ENCODE peak calls at places on chromosomes 11 and 22, in seven cellular contexts. M is ureter; T is Kasumi-1; R is astrocyte of the spinal cord; N is stimulated activated effector memory CD8-positive, alpha-beta T cell treated with anti-CD3 and anti-CD28 coated beads, Interleukin-12 subunit alpha, Interleukin-12 subunit beta, amount 100 ng/mL, for 72 hours; H is nucleus accumbens; W is M059J. V is an unnamed sample.
A peak's percentile ranks its signal among the peaks of the same experiment; 100 is the strongest.

GRCh38 chr11:113689711-113690618 is 16.1 kb downstream of the TMPRSS5 start:
- DNase-seq in W (no peak), R (no peak), M (no peak), N (no peak), H (no peak), T (no peak), V (no peak)

GRCh38 chr11:83979593-83979992 is 693.4 kb upstream of the CCDC90B start:
- DNase-seq in T (no peak), N (no peak), M (no peak), H (no peak), W (no peak), R (no peak), V (no peak)

GRCh38 chr22:41648431-41648830 is 27.3 kb downstream of the XRCC6 start:
- DNase-seq in M (no peak), N (no peak), W (no peak), R (no peak), H (no peak), T (no peak), V (no peak)

GRCh38 chr11:69138265-69138664 is 17.5 kb upstream of the SMIM38 start:
- DNase-seq in R (peak; percentile 73), H (no peak), T (no peak), W (peak; percentile 62), M (no peak), N (no peak), V (no peak)

GRCh38 chr11:90774727-90775572 is 552.1 kb upstream of the CHORDC1 start:
- DNase-seq in T (no peak), N (no peak), R (no peak), H (no peak), W (no peak), M (no peak), V (no peak)

GRCh38 chr11:37905707-37906417 is 1307.8 kb upstream of the RAG2 start:
- DNase-seq in R (no peak), W (no peak), N (no peak), H (no peak), M (no peak), T (no peak), V (no peak)

GRCh38 chr22:48004038-48004437 is 1241.6 kb downstream of the TBC1D22A start:
- DNase-seq in N (no peak), M (no peak), H (no peak), R (no peak), W (no peak), T (no peak), V (no peak)

GRCh38 chr11:127733552-127733951 is 733.0 kb upstream of the KIRREL3 start:
- DNase-seq in T (no peak), R (no peak), W (no peak), N (no peak), H (no peak), M (no peak), V (no peak)

GRCh38 chr11:73314121-73314948 is 6.3 kb downstream of the ARHGEF17 start:
- DNase-seq in N (no peak), H (peak; percentile 71), T (no peak), R (peak; percentile 76), M (no peak), W (peak; percentile 61), V (peak; percentile 48)

GRCh38 chr11:10540546-10540914 is 457 bp downstream of the RNF141 start:
- DNase-seq in T (peak; percentile 5), M (peak; percentile 54), H (peak; percentile 60), N (no peak), R (peak; percentile 35), W (peak; percentile 62), V (no peak)

GRCh38 chr22:36858156-36858555 is 2.6 kb upstream of the NCF4 start:
- DNase-seq in H (no peak), M (no peak), N (no peak), R (no peak), W (no peak), T (no peak), V (no peak)

GRCh38 chr11:65279713-65280459 is 18.1 kb downstream of the POLA2 start:
- DNase-seq in H (no peak), T (no peak), M (no peak), W (peak; percentile 96), R (peak; percentile 97), N (no peak), V (no peak)

GRCh38 chr11:110044226-110044968 is 48.8 kb upstream of the ZC3H12C start:
- DNase-seq in H (no peak), T (no peak), N (no peak), M (no peak), R (no peak), W (no peak), V (no peak)

GRCh38 chr11:113082501-113082900 is 121.3 kb downstream of the NCAM1 start:
- DNase-seq in T (no peak), H (no peak), R (no peak), M (no peak), W (no peak), N (no peak), V (no peak)

GRCh38 chr22:34877506-34877905 is 188.5 kb upstream of the ISX start:
- DNase-seq in W (peak; percentile 61), R (peak; percentile 8), T (no peak), H (no peak), M (no peak), N (no peak), V (no peak)

GRCh38 chr11:76670475-76671235 is at the start of gene LRRC32:
- DNase-seq in W (no peak), N (peak; percentile 30), H (no peak), T (no peak), M (no peak), R (no peak), V (no peak)

GRCh38 chr11:32088117-32088941 is 2.5 kb upstream of the RCN1 start:
- DNase-seq in H (no peak), M (peak; percentile 71), N (no peak), T (no peak), R (peak; percentile 95), W (peak; percentile 97), V (peak; percentile 13)

GRCh38 chr11:73958521-73959141 is 7.8 kb downstream of the DNAJB13 start:
- DNase-seq in N (no peak), H (no peak), W (no peak), T (no peak), R (no peak), M (no peak), V (no peak)

GRCh38 chr22:35306350-35306967 is 6.8 kb downstream of the TOM1 start:
- DNase-seq in H (no peak), N (no peak), W (no peak), M (no peak), T (no peak), R (no peak), V (no peak)